ENCODE peak calls at places on chromosome 14, in five cellular contexts. N is lower leg skin, G is tibial nerve, B is neural crest cell, I is pancreas. M is an unnamed sample.

GRCh38 chr14:70907996-70908917 is 998 bp downstream of the PCNX1 start:
- DNase-seq in I (peak; percentile 56), B (peak; percentile 39), G (peak; percentile 21), N (peak; percentile 40), M (no peak)

GRCh38 chr14:50389668-50390441 is 6.8 kb downstream of the CDKL1 start:
- DNase-seq in I (no peak), B (no peak), G (no peak), N (no peak), M (no peak)

GRCh38 chr14:95681153-95681552 is 5.1 kb upstream of the TCL1B start:
- DNase-seq in G (no peak), I (no peak), B (no peak), N (no peak), M (no peak)

GRCh38 chr14:34872822-34873590 is 2.2 kb downstream of the BAZ1A start:
- DNase-seq in I (no peak), B (no peak), N (peak; percentile 48), G (no peak), M (no peak)

GRCh38 chr14:101351146-101351545 is 210.1 kb upstream of the DIO3 start:
- DNase-seq in G (no peak), N (no peak), B (no peak), I (no peak), M (no peak)

GRCh38 chr14:66501592-66501991 is 6.4 kb upstream of the GPHN start:
- DNase-seq in B (no peak), N (no peak), I (no peak), G (no peak), M (no peak)

GRCh38 chr14:20712900-20713299 is 24.3 kb downstream of the ANG start:
- DNase-seq in B (no peak), G (no peak), I (no peak), N (no peak), M (no peak)

GRCh38 chr14:99199854-99200653 is 71.9 kb downstream of the BCL11B start:
- DNase-seq in G (no peak), B (no peak), N (no peak), I (no peak), M (no peak)

GRCh38 chr14:77965919-77966435 is 166.1 kb downstream of the ADCK1 start:
- DNase-seq in G (no peak), N (no peak), B (no peak), I (peak; percentile 32), M (no peak)

GRCh38 chr14:72514660-72515025 is 379.3 kb downstream of the DPF3 start:
- DNase-seq in G (no peak), I (no peak), N (no peak), B (no peak), M (no peak)

GRCh38 chr14:72600551-72601330 is 293.2 kb downstream of the DPF3 start:
- DNase-seq in B (no peak), N (no peak), G (no peak), I (no peak), M (no peak)

GRCh38 chr14:81681466-81681865 is 147.8 kb upstream of the SEL1L start:
- DNase-seq in N (no peak), I (no peak), G (no peak), B (no peak), M (no peak)

GRCh38 chr14:100246809-100247428 is 8.0 kb downstream of the YY1 start:
- DNase-seq in N (no peak), B (no peak), G (no peak), I (no peak), M (no peak)

GRCh38 chr14:71308671-71309070 is 401.4 kb downstream of the PCNX1 start:
- DNase-seq in N (no peak), G (no peak), B (no peak), I (no peak), M (no peak)

GRCh38 chr14:63752449-63753169 is 24.7 kb upstream of the SGPP1 start:
- DNase-seq in N (no peak), G (no peak), I (no peak), B (no peak), M (no peak)

GRCh38 chr14:85079842-85080741 is 449.9 kb upstream of the FLRT2 start:
- DNase-seq in I (no peak), N (no peak), B (no peak), G (no peak), M (no peak)

GRCh38 chr14:103538291-103539055 is 9.5 kb downstream of the TRMT61A start:
- DNase-seq in I (peak; percentile 56), N (no peak), B (no peak), G (no peak), M (no peak)

GRCh38 chr14:85535916-85536834 is 6.2 kb downstream of the FLRT2 start:
- DNase-seq in G (no peak), B (no peak), N (no peak), I (no peak), M (no peak)

GRCh38 chr14:47500369-47500768 is 175.0 kb downstream of the MDGA2 start:
- DNase-seq in N (no peak), I (no peak), G (no peak), B (no peak), M (no peak)

GRCh38 chr14:20809917-20810316 is 7.3 kb upstream of the RNASE1 start:
- DNase-seq in N (no peak), I (no peak), B (no peak), G (no peak), M (no peak)

GRCh38 chr14:73977896-73978295 is 27.8 kb downstream of the COQ6 start:
- DNase-seq in I (no peak), G (no peak), B (no peak), N (no peak), M (no peak)

GRCh38 chr14:58060077-58060476 is 91.9 kb downstream of the ARMH4 start:
- DNase-seq in I (no peak), B (no peak), G (no peak), N (no peak), M (no peak)

GRCh38 chr14:87179936-87180335 is 813.0 kb downstream of the GALC start:
- DNase-seq in G (no peak), I (no peak), N (no peak), B (no peak), M (no peak)

DNA sequence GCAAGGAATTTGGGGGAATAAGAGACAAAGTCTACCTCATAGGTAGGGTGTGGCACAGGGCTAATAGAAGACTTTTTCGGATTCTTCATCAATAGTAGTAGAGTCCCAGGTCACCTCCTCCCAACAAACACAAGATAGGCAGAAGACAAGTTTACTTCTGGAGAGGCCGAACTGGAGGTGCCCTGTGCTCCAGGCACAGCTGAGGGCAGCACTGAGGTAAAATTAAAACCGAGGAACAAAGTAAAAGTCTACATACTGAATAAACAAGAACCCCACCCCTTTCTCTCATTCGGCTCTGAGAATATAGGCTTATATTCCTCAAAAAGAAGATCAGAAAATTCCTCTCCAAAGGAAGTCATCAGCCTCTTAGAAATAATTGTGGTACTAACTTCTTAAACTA is 161.6 kb downstream of the SEC23A start:
- DNase-seq in I (no peak), G (no peak), B (no peak), N (no peak), M (no peak)
- TF ChIP-seq CTCF in I (no peak), G (no peak), B (no peak), N (no peak), M (no peak)

GRCh38 chr14:97395068-97395467 is 597.9 kb downstream of the VRK1 start:
- DNase-seq in I (no peak), B (no peak), N (no peak), G (no peak), M (no peak)
- TF ChIP-seq CTCF in I (no peak), B (no peak), N (no peak), G (no peak), M (no peak)

DNA sequence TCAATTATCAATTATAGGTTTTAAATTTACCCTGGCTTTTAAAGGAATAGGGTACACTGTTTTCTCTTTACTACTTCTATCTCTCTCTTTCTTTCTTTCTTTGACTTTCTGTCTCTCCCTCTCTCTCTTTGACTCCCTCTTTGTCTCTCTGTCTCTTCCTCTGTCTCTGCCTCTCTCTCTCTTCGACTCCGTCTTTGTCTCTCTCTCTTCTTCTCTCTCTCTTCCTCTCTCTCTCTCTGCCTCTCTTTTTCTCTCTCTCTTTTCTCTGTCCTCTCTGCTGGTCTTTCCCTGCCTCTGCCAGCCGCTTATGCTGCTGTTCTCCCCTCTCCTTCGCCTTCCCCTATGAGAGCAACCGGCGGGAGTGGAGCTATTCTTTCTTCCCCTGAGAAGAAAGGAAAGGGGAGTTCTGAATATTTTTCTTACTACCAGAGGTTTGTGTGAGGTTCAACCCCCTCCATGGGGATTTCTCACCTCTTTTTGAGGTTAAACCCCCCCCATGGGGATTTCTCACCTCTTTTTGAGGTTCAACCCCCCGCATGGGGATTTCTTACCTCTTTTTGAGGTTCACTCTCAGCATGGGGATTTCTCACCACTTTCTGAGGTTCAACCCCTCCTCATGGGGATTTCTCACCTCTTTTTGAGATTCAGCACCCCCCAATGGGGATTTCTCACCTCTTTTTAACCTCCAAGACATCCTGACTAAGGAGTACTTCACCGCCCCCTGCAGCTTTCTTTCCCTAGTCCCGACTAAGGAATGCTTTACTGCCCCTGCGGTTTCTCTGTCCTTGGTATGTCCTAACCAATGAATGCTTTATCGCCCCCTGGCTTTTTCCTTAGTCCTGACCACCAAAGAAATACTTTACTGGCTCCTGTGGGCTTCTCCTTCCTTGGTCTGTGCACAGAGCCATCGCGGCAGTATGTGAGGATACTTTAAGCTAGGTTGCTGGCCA is 27.4 kb upstream of the DDHD1 start:
- DNase-seq in I (no peak), G (no peak), B (peak; percentile 14), N (no peak), M (no peak)
- TF ChIP-seq CTCF in I (no peak), G (no peak), B (peak; percentile 38), N (no peak), M (peak; percentile 22)

GRCh38 chr14:26775765-26776577 is 178.1 kb upstream of the NOVA1 start:
- DNase-seq in G (no peak), I (no peak), B (no peak), N (no peak), M (no peak)
- TF ChIP-seq CTCF in G (no peak), I (no peak), B (no peak), N (no peak), M (no peak)

GRCh38 chr14:89477391-89477790 is 60.4 kb upstream of the FOXN3 start:
- DNase-seq in B (no peak), I (peak; percentile 50), G (no peak), N (no peak), M (no peak)

GRCh38 chr14:89484445-89484844 is 67.4 kb upstream of the FOXN3 start:
- DNase-seq in B (no peak), G (no peak), N (no peak), I (no peak), M (peak; percentile 56)

GRCh38 chr14:89476515-89476914 is 59.5 kb upstream of the FOXN3 start:
- DNase-seq in N (no peak), B (no peak), I (no peak), G (no peak), M (no peak)

GRCh38 chr14:89481167-89481566 is 64.1 kb upstream of the FOXN3 start:
- DNase-seq in N (peak; percentile 78), I (no peak), G (peak; percentile 35), B (no peak), M (no peak)

DNA sequence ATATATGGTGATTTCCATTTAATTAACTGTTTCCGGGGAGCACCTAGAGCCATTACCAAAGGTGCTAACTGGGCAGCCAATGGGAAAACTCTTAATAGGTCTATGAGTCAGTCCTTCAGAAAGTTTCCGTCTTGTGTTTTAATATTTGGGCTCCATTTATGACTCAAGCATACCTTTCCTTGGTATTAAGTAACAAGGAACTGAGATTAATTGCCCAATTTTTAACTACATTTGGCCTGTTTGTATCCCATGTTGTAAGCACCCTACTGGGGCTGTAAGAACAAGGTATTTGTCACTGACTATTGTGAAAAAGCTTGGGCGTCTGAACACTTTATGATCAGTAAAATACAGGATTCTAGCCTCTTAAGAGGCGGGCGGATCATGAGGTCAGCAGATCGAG is 62.8 kb upstream of the FOXN3 start:
- DNase-seq in B (no peak), I (no peak), N (no peak), G (no peak), M (peak; percentile 63)
- TF ChIP-seq CTCF in B (no peak), I (no peak), N (no peak), G (no peak), M (no peak)